ENCODE peak calls at places on chromosomes 1 and 21, in four cellular contexts. One of them, this sample, is unnamed. For H3K4me1, the result is how much of the 10 kb centered on the place peaks cover.

GRCh38 chr1:213927897-213928296 is 59.9 kb upstream of the PROX1 start:
- DNase-seq in transverse colon: no peak
- DNase-seq in ovary: no peak
- DNase-seq in right lobe of liver: no peak
- DNase-seq in this sample: no peak

GRCh38 chr1:8430476-8430875 is 112.6 kb downstream of the SLC45A1 start:
- DNase-seq in ovary: no peak
- DNase-seq in transverse colon: no peak
- DNase-seq in right lobe of liver: no peak
- DNase-seq in this sample: no peak

GRCh38 chr1:35069746-35070145 is 9.4 kb upstream of the ZMYM1 start:
- DNase-seq in transverse colon: no peak
- DNase-seq in ovary: no peak
- DNase-seq in right lobe of liver: no peak
- DNase-seq in this sample: no peak

GRCh38 chr1:72140222-72140621 is 142.1 kb downstream of the NEGR1 start:
- DNase-seq in ovary: no peak
- DNase-seq in right lobe of liver: no peak
- DNase-seq in transverse colon: no peak
- DNase-seq in this sample: no peak

GRCh38 chr21:32538147-32538792 is 47.1 kb downstream of the TCP10L start:
- DNase-seq in right lobe of liver: no peak
- DNase-seq in transverse colon: no peak
- DNase-seq in ovary: no peak
- DNase-seq in this sample: no peak

GRCh38 chr21:24826822-24827221 is 780.5 kb downstream of the MRPL39 start:
- DNase-seq in transverse colon: no peak
- DNase-seq in ovary: no peak
- DNase-seq in right lobe of liver: no peak
- DNase-seq in this sample: no peak

GRCh38 chr1:158199840-158200239 is 19.1 kb downstream of the CD1D start:
- DNase-seq in right lobe of liver: no peak
- DNase-seq in transverse colon: no peak
- DNase-seq in ovary: no peak
- DNase-seq in this sample: no peak

GRCh38 chr1:156154317-156154749 is 948 bp downstream of the SEMA4A start:
- DNase-seq in right lobe of liver: no peak
- DNase-seq in transverse colon: peak
- DNase-seq in ovary: no peak
- DNase-seq in this sample: peak

GRCh38 chr1:162218975-162219374 is 149.5 kb downstream of the NOS1AP start:
- DNase-seq in right lobe of liver: no peak
- DNase-seq in ovary: no peak
- DNase-seq in transverse colon: no peak
- DNase-seq in this sample: no peak

GRCh38 chr21:32442566-32443318 is 30.2 kb downstream of the EVA1C start:
- DNase-seq in transverse colon: no peak
- DNase-seq in right lobe of liver: no peak
- DNase-seq in ovary: no peak
- DNase-seq in this sample: no peak

GRCh38 chr1:186456731-186457255 is 4.1 kb downstream of the PDC start:
- DNase-seq in ovary: no peak
- DNase-seq in transverse colon: no peak
- DNase-seq in right lobe of liver: no peak
- DNase-seq in this sample: no peak

GRCh38 chr1:237834048-237834447 is 56.7 kb downstream of the ZP4 start:
- DNase-seq in transverse colon: no peak
- DNase-seq in ovary: no peak
- DNase-seq in right lobe of liver: no peak
- DNase-seq in this sample: no peak

GRCh38 chr1:26960625-26960966 is 328 bp upstream of the KDF1 start:
- DNase-seq in transverse colon: no peak
- DNase-seq in ovary: no peak
- DNase-seq in right lobe of liver: no peak
- DNase-seq in this sample: no peak
- H3K4me1 ChIP-seq in transverse colon: under half
- H3K4me1 ChIP-seq in ovary: under half
- H3K4me1 ChIP-seq in right lobe of liver: under half
- H3K4me1 ChIP-seq in this sample: under half

GRCh38 chr21:15751561-15751960 is 21.8 kb downstream of the USP25 start:
- DNase-seq in right lobe of liver: no peak
- DNase-seq in transverse colon: no peak
- DNase-seq in ovary: no peak
- DNase-seq in this sample: no peak

GRCh38 chr21:15751037-15751436 is 21.3 kb downstream of the USP25 start:
- DNase-seq in ovary: no peak
- DNase-seq in right lobe of liver: no peak
- DNase-seq in transverse colon: no peak
- DNase-seq in this sample: no peak

GRCh38 chr21:15755125-15755524 is 25.3 kb downstream of the USP25 start:
- DNase-seq in transverse colon: no peak
- DNase-seq in right lobe of liver: no peak
- DNase-seq in ovary: no peak
- DNase-seq in this sample: no peak

GRCh38 chr21:15754640-15755039 is 24.9 kb downstream of the USP25 start:
- DNase-seq in ovary: no peak
- DNase-seq in right lobe of liver: no peak
- DNase-seq in transverse colon: no peak
- DNase-seq in this sample: no peak

GRCh38 chr21:15752763-15753407 is 23.1 kb downstream of the USP25 start:
- DNase-seq in right lobe of liver: no peak
- DNase-seq in transverse colon: no peak
- DNase-seq in ovary: no peak
- DNase-seq in this sample: no peak
- H3K4me1 ChIP-seq in right lobe of liver: under half
- H3K4me1 ChIP-seq in transverse colon: half or more
- H3K4me1 ChIP-seq in ovary: under half
- H3K4me1 ChIP-seq in this sample: under half

GRCh38 chr1:58879464-58879863 is 95.6 kb upstream of the JUN start:
- DNase-seq in transverse colon: no peak
- DNase-seq in ovary: no peak
- DNase-seq in right lobe of liver: no peak
- DNase-seq in this sample: no peak

GRCh38 chr1:58882322-58882951 is 98.6 kb upstream of the JUN start:
- DNase-seq in right lobe of liver: no peak
- DNase-seq in transverse colon: no peak
- DNase-seq in ovary: no peak
- DNase-seq in this sample: no peak

GRCh38 chr1:58880592-58880991 is 96.7 kb upstream of the JUN start:
- DNase-seq in transverse colon: no peak
- DNase-seq in right lobe of liver: no peak
- DNase-seq in ovary: no peak
- DNase-seq in this sample: no peak

GRCh38 chr1:58883037-58883887 is 99.4 kb upstream of the JUN start:
- DNase-seq in right lobe of liver: peak
- DNase-seq in transverse colon: peak
- DNase-seq in ovary: peak
- DNase-seq in this sample: peak

GRCh38 chr1:58881471-58881994 is 97.7 kb upstream of the JUN start:
- DNase-seq in transverse colon: peak
- DNase-seq in ovary: no peak
- DNase-seq in right lobe of liver: peak
- DNase-seq in this sample: no peak
- H3K4me1 ChIP-seq in transverse colon: under half
- H3K4me1 ChIP-seq in ovary: under half
- H3K4me1 ChIP-seq in right lobe of liver: half or more
- H3K4me1 ChIP-seq in this sample: half or more

DNA sequence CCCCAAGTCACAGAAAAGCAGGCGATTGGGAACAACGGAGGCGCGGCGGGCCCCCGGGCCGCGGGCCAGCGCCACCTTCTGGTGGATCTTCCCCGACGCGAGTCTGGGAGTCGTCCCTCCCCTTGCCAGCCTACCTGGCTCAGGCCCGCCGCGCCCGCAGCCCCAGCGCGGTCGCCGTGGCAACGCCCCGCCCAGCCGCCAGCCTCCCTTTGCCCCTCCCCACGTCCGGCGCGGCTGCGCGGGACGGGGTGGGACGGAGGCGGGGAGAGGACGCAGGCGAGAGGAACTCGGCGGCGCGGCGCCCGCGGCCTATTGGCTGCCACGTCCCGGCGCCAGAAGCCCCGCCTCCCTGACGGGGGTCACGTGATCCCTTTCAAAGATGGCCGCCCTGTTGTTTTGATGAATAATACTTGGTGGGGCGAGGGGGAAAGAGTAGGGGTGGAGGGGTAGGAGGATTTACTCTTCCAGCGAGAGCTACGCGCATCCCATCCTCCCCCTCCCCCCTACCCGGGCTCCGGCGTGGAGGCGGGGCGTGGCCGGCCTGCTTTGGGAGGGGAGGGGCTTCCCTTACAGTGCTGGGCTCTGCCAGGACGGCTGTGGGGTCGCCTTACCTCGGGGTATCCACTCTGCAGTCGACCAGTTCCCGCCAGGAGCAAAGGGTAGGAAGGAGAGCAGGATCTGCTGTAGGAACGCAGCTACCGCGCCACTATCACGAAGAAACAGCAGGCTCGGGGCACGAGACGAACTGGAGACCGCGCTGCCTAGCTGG is at the start of gene UBE4B:
- DNase-seq in ovary: peak
- DNase-seq in right lobe of liver: peak
- DNase-seq in transverse colon: peak
- DNase-seq in this sample: peak
- H3K4me1 ChIP-seq in ovary: under half
- H3K4me1 ChIP-seq in right lobe of liver: under half
- H3K4me1 ChIP-seq in transverse colon: under half
- H3K4me1 ChIP-seq in this sample: under half

GRCh38 chr1:90387825-90388224 is 329.3 kb downstream of the BARHL2 start:
- DNase-seq in transverse colon: no peak
- DNase-seq in ovary: no peak
- DNase-seq in right lobe of liver: no peak
- DNase-seq in this sample: no peak
- H3K4me1 ChIP-seq in transverse colon: under half
- H3K4me1 ChIP-seq in ovary: under half
- H3K4me1 ChIP-seq in right lobe of liver: under half
- H3K4me1 ChIP-seq in this sample: under half

GRCh38 chr1:56451491-56451890 is 127.9 kb downstream of the PLPP3 start:
- DNase-seq in transverse colon: peak
- DNase-seq in right lobe of liver: no peak
- DNase-seq in ovary: no peak
- DNase-seq in this sample: no peak
- H3K4me1 ChIP-seq in transverse colon: under half
- H3K4me1 ChIP-seq in right lobe of liver: half or more
- H3K4me1 ChIP-seq in ovary: under half
- H3K4me1 ChIP-seq in this sample: under half

DNA sequence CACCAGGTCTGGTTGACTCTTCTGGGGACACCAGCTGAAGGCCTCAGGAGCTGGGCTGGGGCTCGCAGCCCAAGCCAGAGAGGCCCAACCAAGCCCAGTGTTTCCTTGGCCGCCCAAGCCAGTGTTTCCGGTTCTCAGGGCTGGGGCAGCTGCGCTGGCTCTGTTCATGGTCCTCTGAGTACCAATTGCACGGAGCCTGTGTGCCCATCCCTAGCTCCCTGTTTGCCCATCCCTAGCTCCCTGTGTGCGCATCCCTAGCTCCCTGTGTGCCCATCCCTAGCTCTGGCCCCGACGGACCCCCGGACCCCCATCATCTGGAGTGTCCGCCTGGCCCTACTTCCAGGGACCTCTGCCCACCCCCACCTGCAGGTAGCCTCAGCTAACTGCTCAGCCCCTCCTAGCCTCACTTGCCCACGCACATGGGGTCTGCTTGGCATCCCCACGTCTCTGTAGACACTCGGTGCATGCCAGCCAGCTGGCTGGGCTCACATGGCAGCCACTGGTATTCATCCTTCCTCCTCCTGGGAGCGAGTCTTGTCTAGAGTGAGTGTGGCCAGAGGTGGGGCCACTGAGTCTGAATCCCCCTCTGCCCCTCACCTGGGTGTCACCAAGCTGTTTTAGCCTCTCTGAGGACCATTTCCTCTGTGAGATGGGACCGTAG is 64.0 kb downstream of the WNT9A start:
- DNase-seq in ovary: no peak
- DNase-seq in transverse colon: no peak
- DNase-seq in right lobe of liver: peak
- DNase-seq in this sample: no peak
- H3K4me1 ChIP-seq in ovary: under half
- H3K4me1 ChIP-seq in transverse colon: under half
- H3K4me1 ChIP-seq in right lobe of liver: under half
- H3K4me1 ChIP-seq in this sample: under half

This sample was measured in left lung.